ENCODE peak calls at places on chromosomes 13 and 19, in four cellular contexts. J, B, T and O are unnamed samples.
A peak's percentile ranks its signal among the peaks of the same experiment; 100 is the strongest.

GRCh38 chr13:87244256-87244870 is 426.8 kb upstream of the SLITRK5 start:
- DNase-seq in J (no peak), B (no peak), T (no peak), O (no peak)

GRCh38 chr19:49658139-49658517 is 7.5 kb downstream of the IRF3 start:
- DNase-seq in J (no peak), B (no peak), T (no peak), O (no peak)

GRCh38 chr19:29546583-29547190 is 20.9 kb downstream of the VSTM2B start:
- DNase-seq in J (no peak), B (no peak), T (no peak), O (no peak)

GRCh38 chr19:34118879-34119748 is 53.2 kb upstream of the LSM14A start:
- DNase-seq in J (no peak), B (no peak), T (no peak), O (no peak)

GRCh38 chr19:55082023-55082851 is 6.6 kb downstream of the EPS8L1 start:
- DNase-seq in J (peak; percentile 12), B (no peak), T (no peak), O (no peak)

GRCh38 chr13:40102854-40103253 is 447.4 kb downstream of the COG6 start:
- DNase-seq in J (no peak), B (no peak), T (peak; percentile 18), O (peak; percentile 58)

GRCh38 chr13:29402168-29402621 is 193.3 kb downstream of the SLC7A1 start:
- DNase-seq in J (no peak), B (no peak), T (no peak), O (peak; percentile 5)

GRCh38 chr13:71619096-71619495 is 247.9 kb downstream of the DACH1 start:
- DNase-seq in J (no peak), B (no peak), T (no peak), O (no peak)

GRCh38 chr13:102680842-102681725 is 13.8 kb downstream of the METTL21C start:
- DNase-seq in J (peak; percentile 74), B (no peak), T (no peak), O (no peak)

GRCh38 chr19:44202470-44202869 is 9.9 kb upstream of the ZNF227 start:
- DNase-seq in J (no peak), B (no peak), T (no peak), O (no peak)

GRCh38 chr13:46964789-46965527 is 68.1 kb upstream of the HTR2A start:
- DNase-seq in J (no peak), B (no peak), T (no peak), O (peak; percentile 4)

GRCh38 chr13:27573265-27573664 is 47.1 kb downstream of the LNX2 start:
- DNase-seq in J (no peak), B (no peak), T (no peak), O (no peak)